ENCODE peak calls at places on chromosomes 13 and 19, in seven cellular contexts. U, F, S, R, O, D and W are unnamed samples.

GRCh38 chr13:113086031-113086750 is 19.4 kb upstream of the F7 start:
- DNase-seq in U (peak; percentile 55), F (no peak), S (no peak), R (peak; percentile 36), O (peak; percentile 43), D (no peak), W (no peak)

GRCh38 chr19:34555447-34555846 is 73.9 kb downstream of the WTIP start:
- DNase-seq in U (peak; percentile 33), F (no peak), S (no peak), R (no peak), O (no peak), D (no peak), W (no peak)

GRCh38 chr19:3862826-3863500 is 5.9 kb downstream of the ZFR2 start:
- DNase-seq in U (no peak), F (no peak), S (no peak), R (no peak), O (no peak), D (no peak), W (no peak)

GRCh38 chr19:2650515-2650914 is 52.0 kb downstream of the GNG7 start:
- DNase-seq in U (no peak), F (no peak), S (no peak), R (no peak), O (peak; percentile 93), D (no peak), W (no peak)

GRCh38 chr19:10701955-10702307 is 692 bp downstream of the QTRT1 start:
- DNase-seq in U (peak; percentile 83), F (no peak), S (peak; percentile 40), R (no peak), O (no peak), D (no peak), W (no peak)

GRCh38 chr13:76829572-76830327 is 56.5 kb downstream of the KCTD12 start:
- DNase-seq in U (no peak), F (no peak), S (peak; percentile 42), R (no peak), O (peak; percentile 82), D (peak; percentile 4), W (no peak)

GRCh38 chr19:42421591-42422031 is 5.6 kb downstream of the LIPE start:
- DNase-seq in U (no peak), F (no peak), S (no peak), R (no peak), O (peak; percentile 63), D (no peak), W (no peak)

GRCh38 chr19:32812036-32812435 is 57.5 kb downstream of the SLC7A9 start:
- DNase-seq in U (no peak), F (no peak), S (no peak), R (no peak), O (no peak), D (no peak), W (no peak)

DNA sequence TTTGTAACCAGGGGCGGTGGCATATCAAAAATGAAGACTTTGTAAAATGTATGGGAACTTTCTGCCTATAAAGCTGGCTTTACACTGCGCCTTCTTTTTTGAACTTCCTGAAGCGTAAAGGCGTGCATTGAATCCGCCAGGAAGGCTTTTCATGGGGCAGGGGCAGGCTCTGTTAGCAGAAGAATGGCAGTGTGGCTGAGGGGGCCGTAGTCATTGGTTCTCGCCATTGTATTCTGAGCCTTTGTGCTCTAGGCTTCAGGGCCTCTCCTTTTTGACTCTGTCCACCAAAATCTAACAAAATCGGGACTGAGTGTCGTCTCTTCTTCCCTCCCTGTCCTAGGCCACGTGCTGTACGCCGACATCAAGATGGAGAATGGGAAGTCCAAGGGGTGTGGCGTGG is 14.1 kb downstream of the PRAM1 start:
- DNase-seq in U (peak; percentile 89), F (no peak), S (no peak), R (no peak), O (no peak), D (no peak), W (no peak)
- H3K4me1 ChIP-seq in U (peaks cover 41% of the 10 kb centered on the region), F (no peaks in the 10 kb centered on the region), S (no peaks in the 10 kb centered on the region), R (no peaks in the 10 kb centered on the region), O (no peaks in the 10 kb centered on the region), D (no peaks in the 10 kb centered on the region), W (no peaks in the 10 kb centered on the region)

DNA sequence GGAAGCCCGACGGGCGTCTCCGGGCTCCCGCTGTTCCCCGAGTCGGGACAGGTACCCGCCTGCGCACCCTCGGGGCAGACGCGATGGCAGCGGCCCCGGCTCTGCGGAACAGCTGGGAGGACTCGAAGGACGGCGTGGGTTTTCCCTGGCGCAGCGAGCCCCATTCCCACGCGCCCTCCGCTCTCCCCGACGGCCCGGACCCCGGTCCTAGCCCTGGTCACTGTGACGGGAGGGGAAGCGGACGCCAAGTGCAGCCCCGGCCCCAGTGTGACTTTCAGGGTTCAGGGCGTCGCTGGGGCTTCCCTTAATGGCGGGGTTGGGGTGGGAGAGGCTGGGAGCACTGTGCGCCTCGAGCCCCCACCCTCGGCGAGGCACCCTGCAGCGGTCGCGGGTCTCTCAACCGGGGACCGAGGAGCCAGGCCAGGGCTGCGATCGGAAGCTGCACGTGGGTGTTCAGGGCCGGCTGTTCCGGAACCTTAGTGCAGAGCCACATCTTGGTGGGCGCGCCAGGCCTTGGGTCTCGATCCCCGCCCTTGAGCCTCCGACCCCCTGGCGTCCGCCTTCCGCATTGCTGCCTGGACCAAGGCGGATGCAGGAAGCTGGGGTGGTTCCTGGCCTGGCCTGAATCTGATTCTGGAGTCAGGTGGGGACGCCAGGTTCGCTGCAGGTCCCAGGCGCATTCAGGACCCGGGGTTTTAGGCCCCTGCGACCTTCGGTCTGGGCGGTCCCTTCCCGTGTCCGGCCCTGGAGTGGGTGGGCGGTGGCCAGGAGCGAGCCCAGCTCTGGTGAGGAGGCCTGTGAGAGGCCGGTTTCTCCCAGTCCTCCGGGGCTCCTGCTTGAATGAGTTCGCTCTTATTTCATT is 3.5 kb downstream of the LGALS7B start:
- DNase-seq in U (no peak), F (no peak), S (peak; percentile 44), R (peak; percentile 78), O (peak; percentile 85), D (no peak), W (no peak)
- H3K4me3 ChIP-seq in U (no peak overlapping the region), F (peak overlapping the region; percentile 34), S (no peak overlapping the region), R (peak overlapping the region; percentile 21), O (no peak overlapping the region), D (no peak overlapping the region), W (peak overlapping the region; percentile 29)

DNA sequence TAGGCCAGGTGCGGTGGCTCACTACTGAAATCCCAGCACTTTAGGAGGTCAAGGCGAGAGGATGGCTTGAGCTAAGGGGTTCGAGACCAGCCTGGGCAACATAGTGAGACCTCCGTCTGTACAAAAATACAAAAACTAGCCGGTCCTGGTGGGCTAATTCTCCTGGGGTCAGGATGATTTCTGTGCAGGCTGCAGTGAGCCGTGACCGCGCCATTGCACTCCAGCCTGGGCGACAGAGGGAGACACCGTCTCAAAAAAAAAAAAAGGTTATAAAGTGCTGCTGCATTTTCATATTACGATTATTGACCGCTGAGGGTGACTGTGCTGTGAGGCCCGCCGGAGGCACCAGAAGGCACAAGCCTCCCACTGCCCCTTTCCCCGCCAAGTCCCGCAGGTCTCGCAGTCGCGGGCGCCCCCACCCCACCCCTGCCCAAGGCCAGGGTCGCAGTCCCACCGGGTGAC is 477 bp upstream of the PLEKHF1 start:
- DNase-seq in U (no peak), F (no peak), S (no peak), R (no peak), O (no peak), D (no peak), W (no peak)
- TF ChIP-seq CTCF in U (no peak), F (no peak), S (peak; percentile 7), R (peak; percentile 32), O (peak; percentile 2), D (no peak), W (no peak)

GRCh38 chr13:21089827-21090226 is 28.4 kb upstream of the LATS2 start:
- DNase-seq in U (no peak), F (no peak), S (no peak), R (no peak), O (no peak), D (no peak), W (no peak)
- H3K4me1 ChIP-seq in U (no peaks in the 10 kb centered on the region), F (no peaks in the 10 kb centered on the region), S (no peaks in the 10 kb centered on the region), R (no peaks in the 10 kb centered on the region), O (no peaks in the 10 kb centered on the region), D (no peaks in the 10 kb centered on the region), W (no peaks in the 10 kb centered on the region)

GRCh38 chr19:50044922-50045321 is 19.1 kb downstream of the ZNF473 start:
- DNase-seq in U (no peak), F (no peak), S (no peak), R (no peak), O (no peak), D (no peak), W (no peak)
- H3K4me3 ChIP-seq in U (no peak overlapping the region), F (no peak overlapping the region), S (no peak overlapping the region), R (no peak overlapping the region), O (no peak overlapping the region), D (no peak overlapping the region), W (no peak overlapping the region)

GRCh38 chr19:4977299-4978174 is 8.6 kb downstream of the KDM4B start:
- DNase-seq in U (no peak), F (no peak), S (no peak), R (peak; percentile 66), O (no peak), D (peak; percentile 95), W (no peak)
- TF ChIP-seq CTCF in U (no peak), F (no peak), S (no peak), R (no peak), O (no peak), D (no peak), W (no peak)

DNA sequence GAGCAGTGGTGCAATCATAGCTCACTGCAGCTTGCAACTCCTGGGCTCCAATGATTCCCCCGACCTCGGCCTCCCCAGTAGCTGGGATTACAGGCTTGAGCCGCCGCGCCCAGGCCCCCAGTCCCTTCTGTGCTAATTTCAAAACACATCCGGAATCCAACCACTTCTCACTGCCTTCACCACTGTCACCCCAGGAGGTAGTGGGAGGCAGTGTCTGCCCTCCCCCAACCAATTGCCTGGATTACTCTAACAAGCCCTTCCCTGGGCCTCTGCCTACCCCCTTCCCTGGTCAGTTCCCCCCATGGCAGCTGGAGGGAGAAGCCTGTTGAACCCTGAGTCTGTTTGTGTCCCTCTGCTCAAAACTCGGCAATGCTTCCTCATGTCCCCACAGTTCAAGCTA is 2.3 kb downstream of the PRAM1 start:
- DNase-seq in U (peak; percentile 42), F (no peak), S (no peak), R (no peak), O (no peak), D (no peak), W (no peak)
- H3K4me1 ChIP-seq in U (peaks cover 18% of the 10 kb centered on the region), F (no peaks in the 10 kb centered on the region), S (no peaks in the 10 kb centered on the region), R (no peaks in the 10 kb centered on the region), O (no peaks in the 10 kb centered on the region), D (no peaks in the 10 kb centered on the region), W (no peaks in the 10 kb centered on the region)